ENCODE peak calls at places on chromosomes 5 and 9, in seven cellular contexts. M is right cardiac atrium; J is cardiac muscle cell; A is CD4-positive, alpha-beta T cell; P is PC-3; Z is thyroid gland; B is GM23248. I is an unnamed sample.
A peak's percentile ranks its signal among the peaks of the same experiment; 100 is the strongest.

GRCh38 chr5:180315762-180316212 is 23.9 kb upstream of the MAPK9 start:
- DNase-seq in J (peak; percentile 69), P (peak; percentile 66), B (peak; percentile 64), A (peak; percentile 72), Z (peak; percentile 70), M (peak; percentile 86), I (peak; percentile 28)

GRCh38 chr5:122493091-122493775 is 181.2 kb downstream of the SNCAIP start:
- DNase-seq in A (no peak), P (no peak), J (peak; percentile 8), Z (no peak), B (no peak), M (peak; percentile 91), I (no peak)

GRCh38 chr5:160260881-160261815 is 31.8 kb downstream of the FABP6 start:
- DNase-seq in M (peak; percentile 63), B (no peak), P (peak; percentile 27), Z (peak; percentile 54), J (peak; percentile 98), A (no peak), I (peak; percentile 99)

GRCh38 chr9:34492051-34492450 is 30.7 kb downstream of the ENHO start:
- DNase-seq in J (no peak), P (no peak), M (no peak), Z (no peak), B (no peak), A (no peak), I (no peak)

GRCh38 chr5:100762163-100762562 is 140.9 kb downstream of the ST8SIA4 start:
- DNase-seq in M (no peak), B (no peak), Z (no peak), A (no peak), J (peak; percentile 76), P (no peak), I (peak; percentile 70)

GRCh38 chr5:104179057-104179456 is 616.5 kb upstream of the NUDT12 start:
- DNase-seq in J (peak; percentile 66), B (peak; percentile 40), A (no peak), Z (peak; percentile 12), M (peak; percentile 57), P (peak; percentile 91), I (peak; percentile 57)

GRCh38 chr9:38181866-38182265 is 112.8 kb upstream of the SHB start:
- DNase-seq in J (no peak), Z (no peak), M (no peak), B (peak; percentile 10), P (no peak), A (no peak), I (no peak)

GRCh38 chr9:134657666-134658377 is 16.2 kb downstream of the COL5A1 start:
- DNase-seq in Z (no peak), B (no peak), M (no peak), J (no peak), P (no peak), A (no peak), I (no peak)

GRCh38 chr5:115831163-115831768 is 10.1 kb downstream of the ATG12 start:
- DNase-seq in P (peak; percentile 66), A (no peak), J (peak; percentile 56), Z (no peak), B (peak; percentile 70), M (no peak), I (no peak)

GRCh38 chr5:177994561-177995190 is 1.4 kb downstream of the PROP1 start:
- DNase-seq in M (no peak), P (no peak), B (no peak), Z (no peak), J (no peak), A (no peak), I (no peak)

GRCh38 chr9:16921855-16922254 is 51.4 kb upstream of the BNC2 start:
- DNase-seq in M (no peak), Z (no peak), A (no peak), P (peak; percentile 77), B (peak; percentile 40), J (no peak), I (no peak)

GRCh38 chr9:91642771-91643170 is 219.1 kb upstream of the NFIL3 start:
- DNase-seq in P (no peak), A (no peak), J (no peak), M (no peak), B (no peak), Z (no peak), I (no peak)

GRCh38 chr5:16937023-16937379 is 913 bp upstream of the MYO10 start:
- DNase-seq in J (no peak), M (no peak), Z (peak; percentile 54), P (peak; percentile 92), A (no peak), B (peak; percentile 27), I (no peak)

GRCh38 chr9:103037508-103038477 is 42.7 kb downstream of the CYLC2 start:
- DNase-seq in A (no peak), P (peak; percentile 8), M (peak; percentile 27), J (peak; percentile 23), B (no peak), Z (no peak), I (peak; percentile 89)

GRCh38 chr9:129552064-129552463 is 68.8 kb downstream of the C9orf50 start:
- DNase-seq in B (peak; percentile 30), Z (peak; percentile 30), P (no peak), J (peak; percentile 43), M (peak; percentile 67), A (no peak), I (no peak)

DNA sequence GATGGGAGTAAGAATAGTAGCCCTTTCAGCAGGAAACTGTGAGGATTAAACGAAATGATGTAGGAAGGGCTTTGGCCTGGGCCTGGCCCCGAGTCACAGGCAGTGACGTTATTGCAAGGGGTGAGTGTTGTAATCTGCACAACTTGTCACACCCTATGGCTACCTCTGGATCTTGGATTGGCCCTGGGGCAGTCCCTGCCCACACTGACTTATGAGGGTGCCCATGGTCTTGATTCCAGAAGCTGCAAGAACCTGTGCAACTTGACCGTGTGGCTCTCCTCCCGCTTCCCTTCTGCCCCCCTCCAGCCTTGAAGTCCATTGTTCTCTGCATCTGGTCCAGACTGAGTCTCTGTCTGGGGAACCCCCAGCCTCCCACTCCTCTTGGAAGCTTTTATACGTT is 771 bp upstream of the PCDH12 start:
- DNase-seq in M (peak; percentile 68), B (peak; percentile 79), A (no peak), J (peak; percentile 48), P (peak; percentile 9), Z (no peak), I (no peak)
- H3K27ac ChIP-seq in M (peak overlapping the region; percentile 70), B (no peak overlapping the region), A (no peak overlapping the region), J (no peak overlapping the region), P (no peak overlapping the region), Z (no peak overlapping the region), I (no peak overlapping the region)

DNA sequence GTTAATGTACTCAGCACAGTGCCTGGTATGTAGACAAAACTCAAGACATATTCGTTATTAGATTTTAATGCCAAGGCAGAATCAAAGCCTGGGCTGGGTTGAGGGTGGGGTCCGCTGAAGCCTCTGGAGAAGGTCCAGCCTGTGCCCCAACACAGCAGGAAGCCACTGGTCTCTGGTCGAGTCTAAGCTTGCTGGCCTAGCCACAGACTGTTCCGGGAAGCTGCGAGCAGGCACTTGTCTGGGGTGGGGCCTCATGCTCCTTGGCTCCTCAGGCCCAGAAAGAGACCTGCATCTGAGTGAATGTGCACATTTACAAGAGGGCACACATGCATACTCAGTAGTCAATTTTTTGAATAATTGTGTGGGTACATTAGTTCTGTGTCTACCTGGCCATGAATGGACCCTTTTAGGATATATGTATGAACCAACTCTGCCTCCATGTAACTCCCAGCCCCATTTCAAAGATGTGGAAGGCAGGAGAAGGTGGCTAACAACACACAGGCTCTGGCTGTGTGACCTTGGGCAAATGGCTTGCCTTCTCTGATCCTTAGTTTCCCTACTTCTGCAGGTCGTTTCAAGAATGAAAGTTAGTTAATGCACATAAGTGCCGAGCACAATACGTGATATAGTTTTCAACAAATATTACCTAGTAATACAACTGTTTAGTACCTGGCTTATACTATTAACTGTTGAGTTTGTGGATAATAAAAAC is 18.3 kb downstream of the FAT2 start:
- DNase-seq in J (no peak), Z (no peak), P (no peak), A (no peak), M (no peak), B (no peak), I (no peak)
- H3K27ac ChIP-seq in J (no peak overlapping the region), Z (no peak overlapping the region), P (no peak overlapping the region), A (no peak overlapping the region), M (no peak overlapping the region), B (no peak overlapping the region), I (no peak overlapping the region)

DNA sequence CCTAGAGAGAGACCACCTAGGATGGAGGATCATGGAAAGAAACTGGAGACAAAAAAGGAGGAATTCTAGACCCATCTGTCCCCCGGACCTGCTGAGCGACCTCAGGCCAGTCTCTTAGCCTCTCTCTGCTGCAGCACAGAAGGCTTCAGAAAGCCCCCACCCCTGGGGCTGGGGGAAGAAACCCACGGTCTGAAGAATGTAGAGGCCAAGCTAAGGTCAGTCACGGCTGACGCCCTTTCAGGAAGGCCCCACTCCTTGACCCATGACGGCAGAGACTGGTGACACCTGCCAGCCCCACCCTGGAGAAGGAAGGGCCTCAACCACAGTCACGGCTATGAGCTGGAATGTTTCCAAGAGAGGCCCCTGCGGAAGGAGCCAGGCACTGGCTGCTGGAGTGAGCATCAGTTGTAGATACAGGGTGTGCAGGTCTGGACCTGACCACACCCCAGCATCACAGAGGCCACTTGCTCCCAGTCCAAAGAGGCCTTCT is 120.5 kb upstream of the BOD1 start:
- DNase-seq in B (no peak), P (no peak), A (no peak), Z (peak; percentile 57), M (no peak), J (no peak), I (no peak)
- H3K27ac ChIP-seq in B (no peak overlapping the region), P (no peak overlapping the region), A (no peak overlapping the region), Z (no peak overlapping the region), M (no peak overlapping the region), J (no peak overlapping the region), I (no peak overlapping the region)

GRCh38 chr5:176543428-176544182 is 5.5 kb upstream of the CDHR2 start:
- DNase-seq in Z (peak; percentile 79), A (peak; percentile 72), M (peak; percentile 92), B (peak; percentile 73), J (peak; percentile 53), P (peak; percentile 73), I (no peak)

GRCh38 chr5:176541338-176542134 is 4.3 kb upstream of the RNF44 start:
- DNase-seq in B (no peak), P (peak; percentile 31), J (peak; percentile 64), A (peak; percentile 71), M (peak; percentile 85), Z (peak; percentile 75), I (no peak)

GRCh38 chr5:176542135-176542595 is 5.0 kb upstream of the RNF44 start:
- DNase-seq in A (peak; percentile 64), P (no peak), Z (no peak), J (no peak), M (peak; percentile 74), B (no peak), I (no peak)

GRCh38 chr5:176540956-176541337 is 3.7 kb upstream of the RNF44 start:
- DNase-seq in B (no peak), Z (no peak), P (no peak), J (no peak), M (peak; percentile 22), A (no peak), I (no peak)

DNA sequence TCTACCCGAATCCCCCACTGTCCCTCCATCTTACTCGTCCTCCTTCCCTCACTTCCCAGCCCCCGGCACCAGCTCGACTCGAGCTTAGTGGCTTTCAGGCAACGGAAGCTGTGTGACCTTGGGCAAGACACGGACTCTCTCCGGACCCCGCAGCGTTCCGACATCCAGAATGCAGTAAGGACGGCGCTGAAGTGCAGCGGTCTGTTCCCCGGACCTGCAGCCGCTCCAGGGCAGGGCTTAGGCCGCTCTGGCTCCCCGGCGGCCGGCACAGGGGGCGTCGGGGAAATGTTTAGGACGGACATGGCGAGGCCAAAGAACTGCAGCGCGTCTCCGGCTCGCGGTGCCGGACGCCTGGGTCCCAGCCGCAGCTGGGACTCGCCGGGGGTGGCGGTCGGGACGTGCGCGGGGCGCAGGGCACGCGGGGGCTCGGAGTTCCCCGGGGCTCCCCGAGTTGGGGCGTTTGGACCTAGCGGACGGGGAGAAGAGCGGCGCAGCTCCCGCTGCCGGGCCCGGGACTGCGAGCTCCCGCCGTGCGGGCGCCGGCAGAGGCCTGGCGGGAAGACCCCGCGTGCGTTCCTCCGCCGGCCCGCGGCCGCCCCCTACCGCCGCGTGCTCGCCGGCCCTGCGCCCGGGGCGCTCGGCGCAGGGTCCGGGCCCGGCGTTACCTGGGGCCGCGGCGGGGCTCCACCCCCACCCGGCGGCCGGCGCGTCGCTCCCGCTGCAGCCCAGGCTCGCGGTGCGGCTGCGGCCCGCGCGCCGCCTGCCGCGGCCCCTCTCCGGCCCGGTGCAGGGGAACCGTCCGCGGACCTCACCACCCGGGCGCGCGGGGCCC is 5.6 kb upstream of the RNF44 start:
- DNase-seq in B (peak; percentile 53), J (peak; percentile 35), M (peak; percentile 57), A (no peak), P (peak; percentile 58), Z (peak; percentile 28), I (no peak)
- H3K27ac ChIP-seq in B (no peak overlapping the region), J (peak overlapping the region; percentile 70), M (peak overlapping the region; percentile 88), A (peak overlapping the region; percentile 84), P (peak overlapping the region; percentile 13), Z (peak overlapping the region; percentile 59), I (no peak overlapping the region)

I was measured in brain microvascular endothelial cell.